ENCODE peak calls at places on chromosome 12, in nine cellular contexts. T, G, R, O, Q, K, H, Z and A are unnamed samples.

GRCh38 chr12:130669797-130670196 is 46.3 kb downstream of the RIMBP2 start:
- DNase-seq in T (no peak), G (no peak), R (no peak), O (no peak), Q (no peak), K (no peak), H (no peak), Z (no peak), A (no peak)

GRCh38 chr12:132248439-132249157 is 80.8 kb downstream of the GALNT9 start:
- DNase-seq in T (no peak), G (no peak), R (no peak), O (no peak), Q (no peak), K (no peak), H (no peak), Z (no peak), A (no peak)

GRCh38 chr12:85369365-85370154 is 89.5 kb downstream of the ALX1 start:
- DNase-seq in T (no peak), G (no peak), R (no peak), O (no peak), Q (no peak), K (no peak), H (no peak), Z (no peak), A (no peak)

GRCh38 chr12:39966251-39966650 is 139.6 kb downstream of the SLC2A13 start:
- DNase-seq in T (no peak), G (no peak), R (no peak), O (no peak), Q (no peak), K (no peak), H (no peak), Z (no peak), A (no peak)

GRCh38 chr12:56449622-56449984 is 377 bp upstream of the TIMELESS start:
- DNase-seq in T (no peak), G (no peak), R (no peak), O (no peak), Q (no peak), K (no peak), H (no peak), Z (no peak), A (no peak)

GRCh38 chr12:107225626-107226025 is 132.3 kb upstream of the CRY1 start:
- DNase-seq in T (no peak), G (no peak), R (peak), O (no peak), Q (peak), K (no peak), H (no peak), Z (no peak), A (no peak)

GRCh38 chr12:119014368-119014767 is 33.0 kb downstream of the SRRM4 start:
- DNase-seq in T (no peak), G (no peak), R (no peak), O (no peak), Q (no peak), K (no peak), H (no peak), Z (no peak), A (no peak)

GRCh38 chr12:107092669-107093546 is 441 bp downstream of the CRY1 start:
- DNase-seq in T (peak), G (peak), R (peak), O (peak), Q (peak), K (peak), H (peak), Z (peak), A (no peak)

GRCh38 chr12:107660861-107661415 is 24.7 kb upstream of the PWP1 start:
- DNase-seq in T (no peak), G (no peak), R (no peak), O (no peak), Q (no peak), K (no peak), H (no peak), Z (no peak), A (no peak)

GRCh38 chr12:108563135-108563803 is 873 bp downstream of the ISCU start:
- DNase-seq in T (peak), G (peak), R (peak), O (peak), Q (peak), K (peak), H (peak), Z (peak), A (peak)

GRCh38 chr12:110957652-110958051 is 37.3 kb upstream of the MYL2 start:
- DNase-seq in T (no peak), G (no peak), R (no peak), O (no peak), Q (no peak), K (no peak), H (peak), Z (no peak), A (no peak)

GRCh38 chr12:131561891-131562684 is 148.8 kb upstream of the SFSWAP start:
- DNase-seq in T (no peak), G (no peak), R (no peak), O (no peak), Q (no peak), K (no peak), H (no peak), Z (no peak), A (no peak)

GRCh38 chr12:130401703-130402102 is 64.0 kb downstream of the PIWIL1 start:
- DNase-seq in T (no peak), G (no peak), R (peak), O (no peak), Q (peak), K (no peak), H (no peak), Z (no peak), A (no peak)

GRCh38 chr12:58877243-58877743 is 43.0 kb downstream of the LRIG3 start:
- DNase-seq in T (peak), G (no peak), R (peak), O (no peak), Q (peak), K (peak), H (no peak), Z (no peak), A (no peak)

GRCh38 chr12:30755395-30755762 is 628 bp upstream of the CAPRIN2 start:
- DNase-seq in T (no peak), G (no peak), R (peak), O (no peak), Q (no peak), K (no peak), H (no peak), Z (no peak), A (no peak)

GRCh38 chr12:125861299-125862281 is 796.4 kb downstream of the AACS start:
- DNase-seq in T (peak), G (peak), R (no peak), O (peak), Q (no peak), K (peak), H (peak), Z (no peak), A (no peak)

DNA sequence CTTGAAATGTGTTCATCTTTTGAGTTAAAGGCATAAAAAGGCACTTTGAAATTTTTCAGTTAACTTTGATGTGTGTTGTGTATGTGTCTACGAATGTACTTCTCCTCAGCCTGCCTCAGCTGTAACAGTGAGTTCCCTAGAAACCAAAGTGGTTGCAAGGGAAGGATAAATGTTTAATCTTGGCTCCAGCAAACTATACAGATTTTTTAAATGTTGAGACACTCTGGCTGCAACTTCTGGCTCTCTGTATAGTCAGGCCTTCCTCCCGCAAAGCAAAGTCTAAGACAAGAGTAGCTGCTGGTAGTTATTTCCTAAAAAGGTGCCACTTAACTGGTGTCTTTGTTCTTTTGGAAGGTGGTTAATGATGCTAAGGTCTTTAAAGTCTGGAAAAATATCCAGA is 8.4 kb downstream of the DERA start:
- DNase-seq in T (no peak), G (no peak), R (no peak), O (no peak), Q (no peak), K (no peak), H (no peak), Z (no peak), A (no peak)
- TF ChIP-seq EP300 in T (no peak), G (no peak), R (no peak), O (no peak), Q (no peak), K (no peak), H (no peak), Z (no peak), A (no peak)

DNA sequence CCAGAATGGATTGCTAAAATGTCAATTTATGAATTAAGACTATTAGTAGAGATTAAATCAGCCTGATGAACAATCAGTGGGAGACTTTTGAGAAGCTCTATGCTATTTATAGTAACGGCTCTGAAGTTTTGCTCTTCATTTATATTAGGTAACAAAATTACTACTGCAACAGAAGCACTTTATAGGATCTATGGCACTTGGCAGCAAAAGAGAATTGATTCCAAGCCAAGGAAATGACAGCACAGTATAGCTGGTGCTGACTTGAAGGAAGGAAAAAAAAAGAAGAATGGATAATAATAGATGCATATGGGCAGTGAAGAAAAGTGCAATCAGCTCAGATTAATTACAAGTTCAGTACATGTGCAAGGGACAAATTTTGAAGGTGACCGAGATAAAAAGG is 228.2 kb upstream of the PPFIA2 start:
- DNase-seq in T (no peak), G (no peak), R (no peak), O (no peak), Q (no peak), K (no peak), H (no peak), Z (no peak), A (no peak)
- TF ChIP-seq EP300 in T (no peak), G (no peak), R (no peak), O (no peak), Q (no peak), K (no peak), H (no peak), Z (no peak), A (no peak)

GRCh38 chr12:80213871-80214270 is 114.5 kb downstream of the OTOGL start:
- DNase-seq in T (no peak), G (no peak), R (no peak), O (no peak), Q (no peak), K (no peak), H (no peak), Z (no peak), A (no peak)

GRCh38 chr12:80222261-80222660 is 122.9 kb downstream of the OTOGL start:
- DNase-seq in T (no peak), G (no peak), R (no peak), O (no peak), Q (no peak), K (no peak), H (no peak), Z (no peak), A (no peak)

GRCh38 chr12:80213246-80213645 is 113.9 kb downstream of the OTOGL start:
- DNase-seq in T (no peak), G (no peak), R (no peak), O (no peak), Q (no peak), K (no peak), H (no peak), Z (no peak), A (no peak)

GRCh38 chr12:80218925-80219714 is 119.8 kb downstream of the OTOGL start:
- DNase-seq in T (no peak), G (no peak), R (no peak), O (no peak), Q (peak), K (no peak), H (no peak), Z (no peak), A (no peak)

GRCh38 chr12:80216890-80217559 is 117.7 kb downstream of the OTOGL start:
- DNase-seq in T (no peak), G (no peak), R (no peak), O (no peak), Q (no peak), K (no peak), H (no peak), Z (no peak), A (no peak)
- TF ChIP-seq EP300 in T (no peak), G (no peak), R (no peak), O (no peak), Q (no peak), K (no peak), H (no peak), Z (no peak), A (no peak)

GRCh38 chr12:52278931-52279682 is 4.7 kb downstream of the KRT86 start:
- DNase-seq in T (peak), G (peak), R (peak), O (peak), Q (peak), K (peak), H (peak), Z (peak), A (peak)

GRCh38 chr12:52280319-52280795 is 5.9 kb downstream of the KRT86 start:
- DNase-seq in T (peak), G (peak), R (peak), O (peak), Q (peak), K (peak), H (no peak), Z (peak), A (no peak)

GRCh38 chr12:52279683-52280318 is 5.4 kb downstream of the KRT86 start:
- DNase-seq in T (no peak), G (no peak), R (no peak), O (no peak), Q (no peak), K (peak), H (no peak), Z (peak), A (no peak)

GRCh38 chr12:52278530-52278929 is 4.1 kb downstream of the KRT86 start:
- DNase-seq in T (no peak), G (no peak), R (peak), O (no peak), Q (no peak), K (peak), H (no peak), Z (no peak), A (no peak)

DNA sequence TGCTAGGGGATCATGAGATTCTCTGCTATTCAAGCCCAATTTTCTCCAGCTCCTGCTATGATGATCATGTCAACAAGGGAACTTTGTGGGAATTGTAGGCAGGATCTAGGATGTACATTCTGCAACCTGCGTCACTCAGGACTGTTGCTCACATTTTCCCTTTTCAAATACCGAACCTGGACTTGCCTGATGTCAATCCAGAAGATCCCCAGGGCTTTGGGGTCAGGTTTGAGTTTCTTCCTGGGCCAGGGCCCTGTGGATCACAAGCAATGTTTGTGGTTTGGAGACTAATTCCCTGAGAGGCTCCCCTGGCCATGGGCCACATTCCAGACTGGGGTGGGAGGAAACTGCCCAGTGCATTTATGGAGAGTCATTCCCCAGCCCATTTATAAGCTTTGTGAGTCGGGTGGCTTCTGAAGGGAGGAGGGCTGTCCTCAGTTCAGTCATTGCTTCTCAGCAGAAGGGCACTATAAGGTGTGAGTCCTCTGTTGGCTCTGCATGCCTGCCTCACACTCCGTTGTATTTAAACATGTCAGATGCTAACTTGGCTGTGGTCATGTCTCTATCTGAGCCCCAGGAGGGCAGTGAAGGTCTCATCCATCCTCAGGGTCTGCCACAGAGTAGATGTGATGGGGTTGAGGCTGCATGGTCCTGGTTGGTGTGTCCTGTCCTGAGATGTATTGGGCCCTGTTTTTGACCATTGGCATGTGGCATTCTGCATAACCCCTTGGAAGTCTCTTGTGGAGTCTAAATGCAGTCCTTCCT is 6.5 kb downstream of the KRT86 start:
- DNase-seq in T (peak), G (peak), R (peak), O (peak), Q (peak), K (peak), H (no peak), Z (peak), A (peak)
- TF ChIP-seq EP300 in T (peak), G (peak), R (peak), O (peak), Q (no peak), K (no peak), H (no peak), Z (peak), A (no peak)

DNA sequence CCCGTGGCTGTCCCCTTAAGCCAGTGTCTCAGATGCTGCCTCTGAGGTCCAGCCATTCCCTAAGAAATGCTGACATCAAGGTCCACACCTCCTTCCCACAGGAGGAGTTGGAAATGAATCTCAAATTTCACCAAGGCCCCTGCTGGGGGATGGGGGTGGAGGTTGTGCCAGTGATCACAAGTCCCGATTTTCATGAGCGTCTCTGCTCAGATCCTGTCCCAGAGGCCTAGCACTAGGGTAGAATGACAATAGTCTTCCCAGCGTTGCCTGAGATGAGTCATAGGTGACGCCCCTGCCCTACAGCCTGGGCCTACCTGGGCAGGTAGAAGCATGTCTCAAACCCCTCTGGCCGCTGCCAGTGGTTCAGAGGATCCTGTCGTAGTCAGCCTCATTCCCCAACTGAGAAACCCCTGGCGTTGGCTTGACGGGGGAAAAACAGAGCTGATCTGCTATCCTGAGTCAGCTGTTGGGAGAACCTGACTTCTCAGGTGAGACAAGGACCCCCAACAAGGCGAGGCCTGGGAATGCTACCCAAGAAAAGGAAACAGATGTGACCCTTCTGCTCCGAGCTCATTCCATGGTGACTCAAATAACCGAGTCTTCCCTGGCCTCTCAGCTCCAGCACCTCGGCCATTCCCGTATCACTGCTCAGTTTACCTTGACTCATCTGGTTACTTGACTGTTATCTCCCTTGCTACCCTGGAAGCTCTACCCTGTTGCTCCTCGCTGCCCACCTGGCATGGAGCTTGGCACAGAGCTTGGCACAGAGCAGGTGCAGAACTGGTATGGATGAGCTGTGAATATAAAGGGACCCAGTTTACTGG is 21.8 kb upstream of the SPPL3 start:
- DNase-seq in T (no peak), G (no peak), R (no peak), O (no peak), Q (no peak), K (no peak), H (no peak), Z (no peak), A (no peak)
- TF ChIP-seq EP300 in T (no peak), G (no peak), R (no peak), O (no peak), Q (no peak), K (no peak), H (no peak), Z (no peak), A (no peak)

DNA sequence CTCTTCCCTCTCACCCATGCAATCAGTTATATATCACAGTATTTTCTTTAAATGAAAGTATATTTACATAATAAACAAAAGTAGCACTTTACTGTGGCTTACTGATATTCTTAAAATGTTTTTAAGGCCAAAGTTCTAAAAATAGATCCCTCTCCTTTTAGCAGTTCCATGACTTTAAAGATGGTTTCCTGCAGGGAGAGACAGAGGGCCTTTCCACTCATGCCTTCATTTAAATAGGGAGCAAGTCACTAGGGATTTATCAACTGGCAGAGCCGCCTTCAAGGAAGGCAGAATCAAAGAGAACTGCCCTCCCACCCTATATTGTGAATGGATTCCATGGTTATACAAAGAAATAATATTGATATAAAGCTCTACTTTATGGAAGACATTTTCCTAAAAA is 55.5 kb downstream of the DUSP16 start:
- DNase-seq in T (no peak), G (no peak), R (no peak), O (no peak), Q (no peak), K (no peak), H (no peak), Z (no peak), A (no peak)
- TF ChIP-seq EP300 in T (no peak), G (no peak), R (no peak), O (no peak), Q (no peak), K (no peak), H (no peak), Z (no peak), A (no peak)

GRCh38 chr12:92561543-92561899 is 141.3 kb upstream of the PLEKHG7 start:
- DNase-seq in T (peak), G (peak), R (no peak), O (peak), Q (no peak), K (peak), H (no peak), Z (no peak), A (no peak)
- TF ChIP-seq EP300 in T (peak), G (peak), R (no peak), O (no peak), Q (no peak), K (no peak), H (no peak), Z (no peak), A (no peak)

GRCh38 chr12:2294651-2295475 is 242.1 kb downstream of the CACNA1C start:
- DNase-seq in T (peak), G (peak), R (no peak), O (peak), Q (no peak), K (no peak), H (no peak), Z (peak), A (no peak)

GRCh38 chr12:2297658-2298057 is 244.9 kb downstream of the CACNA1C start:
- DNase-seq in T (no peak), G (no peak), R (no peak), O (no peak), Q (no peak), K (no peak), H (no peak), Z (no peak), A (no peak)

GRCh38 chr12:2298556-2299195 is 245.9 kb downstream of the CACNA1C start:
- DNase-seq in T (no peak), G (peak), R (no peak), O (no peak), Q (no peak), K (no peak), H (no peak), Z (no peak), A (no peak)

GRCh38 chr12:2295941-2296461 is 243.2 kb downstream of the CACNA1C start:
- DNase-seq in T (no peak), G (peak), R (peak), O (no peak), Q (no peak), K (no peak), H (no peak), Z (no peak), A (no peak)

GRCh38 chr12:2297004-2297403 is 244.2 kb downstream of the CACNA1C start:
- DNase-seq in T (no peak), G (peak), R (no peak), O (no peak), Q (no peak), K (no peak), H (no peak), Z (no peak), A (no peak)
- TF ChIP-seq EP300 in T (no peak), G (no peak), R (no peak), O (no peak), Q (no peak), K (no peak), H (no peak), Z (no peak), A (no peak)